ENCODE peak calls at places on chromosome 20, in six cellular contexts. I is AG10803, F is AG04450, H is uterus, O is BJ, Z is psoas muscle. Q is an unnamed sample.
A peak's percentile ranks its signal among the peaks of the same experiment; 100 is the strongest.

GRCh38 chr20:48283470-48284110 is 498.3 kb upstream of the SULF2 start:
- DNase-seq in H (peak; percentile 59), I (peak; percentile 69), F (peak; percentile 48), Z (no peak), O (peak; percentile 69), Q (peak; percentile 81)

GRCh38 chr20:57500235-57500634 is 24.7 kb downstream of the CTCFL start:
- DNase-seq in Z (no peak), O (no peak), H (no peak), I (no peak), F (no peak), Q (no peak)

GRCh38 chr20:48657426-48658197 is 170.2 kb downstream of the PREX1 start:
- DNase-seq in Z (peak; percentile 74), H (peak; percentile 63), F (peak; percentile 53), I (peak; percentile 67), O (no peak), Q (peak; percentile 77)

GRCh38 chr20:20946122-20946759 is 159.9 kb downstream of the LINC00237 start:
- DNase-seq in Z (no peak), H (no peak), F (no peak), O (no peak), I (no peak), Q (no peak)

GRCh38 chr20:10090588-10091166 is 55.9 kb downstream of the ANKEF1 start:
- DNase-seq in O (no peak), I (peak; percentile 64), H (peak; percentile 25), Z (peak; percentile 39), F (peak; percentile 18), Q (peak; percentile 54)

GRCh38 chr20:54197621-54198604 is 10.0 kb upstream of the PFDN4 start:
- DNase-seq in I (peak; percentile 88), F (no peak), O (no peak), Z (no peak), H (no peak), Q (peak; percentile 79)

GRCh38 chr20:3864518-3864917 is 17.9 kb downstream of the MAVS start:
- DNase-seq in O (no peak), F (no peak), I (no peak), H (peak; percentile 33), Z (no peak), Q (no peak)

GRCh38 chr20:47482705-47483104 is 19.0 kb upstream of the NCOA3 start:
- DNase-seq in O (no peak), I (no peak), Z (no peak), H (no peak), F (no peak), Q (no peak)

GRCh38 chr20:36262440-36262839 is 26.2 kb downstream of the AAR2 start:
- DNase-seq in F (no peak), H (no peak), I (no peak), Z (peak; percentile 17), O (no peak), Q (no peak)

GRCh38 chr20:20503788-20504528 is 136.1 kb downstream of the INSM1 start:
- DNase-seq in Z (no peak), F (no peak), O (no peak), I (no peak), H (no peak), Q (no peak)

DNA sequence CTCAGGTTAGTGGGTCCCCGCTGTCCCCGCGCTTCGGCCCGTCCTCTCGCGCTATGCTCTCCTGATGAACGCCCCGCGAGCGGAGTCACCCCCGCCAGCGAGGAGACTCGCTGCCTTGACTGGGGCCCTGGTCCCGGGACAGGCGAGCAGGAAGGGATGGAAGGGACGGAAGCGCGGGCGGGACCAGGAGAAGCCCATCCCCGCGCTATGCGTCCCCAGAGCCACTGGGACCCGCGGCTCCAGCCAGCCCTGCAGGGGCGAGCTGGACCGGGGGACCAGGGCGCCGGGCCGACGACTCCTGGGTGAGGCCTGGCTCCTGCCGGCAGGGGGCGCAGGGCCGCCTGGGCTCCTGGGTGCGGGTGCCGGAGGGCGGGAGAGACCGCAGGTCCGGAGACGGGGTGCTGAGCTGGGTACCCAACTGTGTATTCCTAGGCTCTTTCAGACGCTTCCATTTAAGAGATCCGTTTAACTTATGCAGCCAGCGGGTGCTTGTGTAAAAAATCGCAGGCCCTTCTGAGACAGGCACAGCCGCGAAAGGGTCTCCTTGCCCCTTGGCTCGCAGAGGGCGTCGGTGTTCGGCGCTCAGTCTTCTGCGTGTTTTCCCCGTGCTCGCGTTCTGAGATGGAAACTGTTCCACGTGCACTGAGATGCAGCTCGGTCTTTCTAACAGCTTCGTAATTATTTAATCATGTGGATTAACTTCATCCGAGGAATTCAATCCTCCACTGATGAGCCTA is 580 bp upstream of the SYCP2 start:
- DNase-seq in Z (peak; percentile 89), I (peak; percentile 62), O (no peak), H (peak; percentile 74), F (no peak), Q (peak; percentile 69)
- TF ChIP-seq CTCF in Z (peak; percentile 96), I (peak; percentile 67), O (peak; percentile 78), H (peak; percentile 95), F (peak; percentile 86), Q (peak; percentile 93)

DNA sequence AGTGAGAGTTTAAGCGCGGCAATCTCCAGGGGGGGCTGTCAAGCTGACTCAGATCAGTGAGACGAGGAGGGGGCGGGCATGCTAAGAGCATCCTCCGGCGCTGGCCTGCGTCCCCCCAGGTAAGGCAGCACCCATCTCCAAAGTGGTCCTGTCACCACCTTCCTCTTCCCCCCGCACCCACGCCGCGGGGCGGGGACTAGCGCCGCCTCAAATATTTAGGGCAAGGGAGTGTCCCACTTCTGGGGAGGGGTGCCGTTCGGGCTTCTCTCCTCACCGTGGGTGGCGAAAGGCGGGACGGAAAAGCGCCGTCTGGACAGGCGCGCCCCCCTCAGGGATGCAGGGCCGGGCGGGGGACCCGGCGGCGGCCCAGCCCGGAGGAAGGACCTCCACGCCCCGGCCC is 366 bp upstream of the TOX2 start:
- DNase-seq in Z (no peak), F (no peak), I (no peak), H (no peak), O (no peak), Q (no peak)
- H3K4me3 ChIP-seq in Z (peak overlapping the region; percentile 45), F (peak overlapping the region; percentile 61), I (peak overlapping the region; percentile 59), H (peak overlapping the region; percentile 21), O (peak overlapping the region; percentile 53), Q (peak overlapping the region; percentile 57)

DNA sequence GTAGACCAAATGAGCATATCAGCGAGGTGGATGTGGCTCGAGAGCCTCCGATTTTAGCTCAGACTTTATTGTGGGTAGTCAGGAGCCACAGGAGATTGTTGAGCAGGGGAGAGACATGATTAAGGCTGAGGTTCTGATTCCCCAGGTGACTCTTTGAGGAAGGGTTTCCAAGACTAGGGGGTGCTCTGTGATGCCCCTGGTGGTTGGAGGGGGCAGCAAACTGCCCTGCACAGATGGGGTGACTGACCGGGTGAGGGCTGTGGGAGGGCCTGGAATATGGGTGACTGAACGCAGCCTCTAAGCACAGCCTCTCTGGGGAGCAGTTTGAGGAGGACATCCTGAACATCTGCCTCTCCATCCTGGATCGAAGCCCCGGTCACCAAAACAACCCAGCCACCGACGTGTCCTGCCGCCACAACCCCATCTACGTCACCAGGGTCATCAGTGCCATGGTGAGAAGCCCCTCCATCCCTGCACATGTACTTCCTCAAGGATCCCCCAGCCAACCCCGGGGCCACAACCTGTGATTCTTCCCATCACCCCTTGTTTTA is 17.0 kb downstream of the TGM6 start:
- DNase-seq in F (no peak), O (no peak), Z (no peak), H (no peak), I (no peak), Q (no peak)
- TF ChIP-seq CTCF in F (no peak), O (no peak), Z (no peak), H (no peak), I (no peak), Q (no peak)

GRCh38 chr20:37903317-37904007 is 535 bp downstream of the VSTM2L start:
- DNase-seq in H (no peak), I (no peak), O (no peak), F (no peak), Z (no peak), Q (no peak)
- H3K4me3 ChIP-seq in H (no peak overlapping the region), I (peak overlapping the region; percentile 27), O (peak overlapping the region; percentile 38), F (peak overlapping the region; percentile 34), Z (peak overlapping the region; percentile 62), Q (peak overlapping the region; percentile 18)

GRCh38 chr20:44701116-44701865 is 13.9 kb upstream of the CCN5 start:
- DNase-seq in I (peak; percentile 45), O (no peak), Z (no peak), H (no peak), F (no peak), Q (peak; percentile 84)
- TF ChIP-seq CTCF in I (no peak), O (no peak), Z (no peak), H (no peak), F (peak; percentile 5), Q (no peak)

GRCh38 chr20:50517817-50518154 is 7.6 kb downstream of the PTPN1 start:
- DNase-seq in H (no peak), F (no peak), O (no peak), I (no peak), Z (no peak), Q (peak; percentile 59)

GRCh38 chr20:50515471-50516106 is 5.4 kb downstream of the PTPN1 start:
- DNase-seq in H (no peak), Z (no peak), F (no peak), I (no peak), O (no peak), Q (no peak)

GRCh38 chr20:50518270-50518721 is 8.1 kb downstream of the PTPN1 start:
- DNase-seq in O (no peak), I (peak; percentile 41), F (no peak), H (no peak), Z (no peak), Q (peak; percentile 74)

GRCh38 chr20:50516180-50516934 is 6.2 kb downstream of the PTPN1 start:
- DNase-seq in F (no peak), Z (no peak), H (no peak), I (no peak), O (no peak), Q (no peak)

GRCh38 chr20:50516935-50517816 is 7.0 kb downstream of the PTPN1 start:
- DNase-seq in I (no peak), O (no peak), Z (no peak), F (no peak), H (no peak), Q (no peak)
- H3K4me3 ChIP-seq in I (no peak overlapping the region), O (no peak overlapping the region), Z (no peak overlapping the region), F (no peak overlapping the region), H (no peak overlapping the region), Q (peak overlapping the region; percentile 32)

Q was measured in fibroblast of villous mesenchyme.